ENCODE peak calls at places on chromosome 12, in ten cellular contexts. J is stimulated activated CD4-positive, alpha-beta T cell treated with anti-CD3 and anti-CD28 coated beads, Interleukin-1b, Interleukin-23, amount 100 ng/mL, for 48 hours; D is heart right ventricle; R is M059J; I is NCI-H345; V is activated gamma-delta T cell treated with anti-CD3 and anti-CD28 coated beads, Interleukin-2, amount 50 U/mL, for 16 hours; S is nucleus accumbens; M is anterior cingulate cortex; T is HAP-1; Q is sigmoid colon. N is an unnamed sample.

GRCh38 chr12:3988519-3989217 is 115.5 kb upstream of the PARP11 start:
- DNase-seq in D (no peak), M (no peak), T (no peak), I (no peak), V (no peak), Q (no peak), S (no peak), J (peak), R (no peak), N (no peak)

GRCh38 chr12:104498211-104498801 is 41.6 kb downstream of the CHST11 start:
- DNase-seq in V (no peak), Q (no peak), R (peak), I (no peak), M (no peak), D (no peak), J (peak), T (no peak), S (no peak), N (no peak)

GRCh38 chr12:13337786-13338185 is 141.3 kb downstream of the EMP1 start:
- DNase-seq in Q (no peak), R (no peak), T (no peak), I (no peak), J (no peak), S (no peak), M (no peak), D (no peak), V (no peak), N (no peak)

GRCh38 chr12:132524405-132524804 is 34.5 kb downstream of the FBRSL1 start:
- DNase-seq in Q (no peak), J (no peak), R (peak), D (no peak), M (no peak), I (no peak), V (no peak), S (no peak), T (no peak), N (no peak)

GRCh38 chr12:12835378-12836145 is 22.4 kb downstream of the DDX47 start:
- DNase-seq in T (no peak), R (peak), I (no peak), J (no peak), D (no peak), V (no peak), M (no peak), Q (no peak), S (no peak), N (no peak)

GRCh38 chr12:52628111-52628507 is 9.8 kb upstream of the KRT73 start:
- DNase-seq in M (no peak), S (no peak), T (no peak), I (no peak), D (no peak), J (no peak), V (no peak), Q (no peak), R (no peak), N (no peak)

GRCh38 chr12:54370218-54370730 is 6.0 kb upstream of the GPR84 start:
- DNase-seq in J (peak), S (peak), T (no peak), M (peak), Q (peak), V (no peak), D (peak), I (no peak), R (peak), N (peak)

GRCh38 chr12:71746983-71747611 is 7.6 kb upstream of the RAB21 start:
- DNase-seq in D (peak), R (peak), S (no peak), M (peak), I (peak), V (peak), T (peak), J (peak), Q (no peak), N (no peak)

GRCh38 chr12:124484526-124484953 is 82.9 kb downstream of the NCOR2 start:
- DNase-seq in D (no peak), I (no peak), Q (no peak), R (no peak), J (peak), V (no peak), T (no peak), M (no peak), S (no peak), N (no peak)

GRCh38 chr12:119869720-119870119 is 7.4 kb downstream of the CIT start:
- DNase-seq in S (no peak), R (peak), M (no peak), V (no peak), T (no peak), I (no peak), J (no peak), D (no peak), Q (no peak), N (no peak)

GRCh38 chr12:33438025-33438772 is 1.4 kb downstream of the SYT10 start:
- DNase-seq in M (no peak), T (no peak), V (no peak), R (no peak), D (no peak), I (peak), Q (no peak), S (no peak), J (no peak), N (no peak)

GRCh38 chr12:118164798-118165486 is 29.0 kb downstream of the PEBP1 start:
- DNase-seq in Q (no peak), I (no peak), M (peak), J (no peak), R (peak), S (no peak), V (no peak), T (peak), D (no peak), N (no peak)

GRCh38 chr12:108231109-108231905 is 102.2 kb downstream of the WSCD2 start:
- DNase-seq in V (no peak), Q (no peak), R (no peak), I (no peak), D (no peak), S (no peak), M (no peak), T (no peak), J (no peak), N (no peak)

GRCh38 chr12:104658085-104658484 is 201.3 kb downstream of the CHST11 start:
- DNase-seq in Q (no peak), R (no peak), J (no peak), T (no peak), D (no peak), M (no peak), V (no peak), I (no peak), S (no peak), N (no peak)

GRCh38 chr12:108423486-108423885 is 84.4 kb upstream of the CMKLR1 start:
- DNase-seq in I (peak), R (no peak), J (no peak), V (no peak), S (no peak), D (no peak), M (no peak), Q (no peak), T (no peak), N (no peak)

GRCh38 chr12:51904951-51905471 is 2.3 kb upstream of the ACVRL1 start:
- DNase-seq in Q (peak), S (no peak), V (no peak), J (no peak), R (no peak), D (no peak), I (no peak), T (no peak), M (no peak), N (no peak)

GRCh38 chr12:122062832-122063690 is 15.5 kb upstream of the MLXIP start:
- DNase-seq in Q (peak), I (no peak), R (peak), J (no peak), T (no peak), S (no peak), V (no peak), D (peak), M (peak), N (no peak)

GRCh38 chr12:93447555-93448265 is 6.0 kb upstream of the UBE2N start:
- DNase-seq in S (no peak), Q (no peak), J (peak), R (no peak), D (no peak), M (no peak), I (peak), V (no peak), T (no peak), N (no peak)

GRCh38 chr12:119988440-119988787 is 622 bp upstream of the BICDL1 start:
- DNase-seq in I (no peak), M (peak), J (no peak), R (peak), T (no peak), V (no peak), D (no peak), Q (no peak), S (no peak), N (no peak)

GRCh38 chr12:10363922-10364838 is 25.7 kb downstream of the KLRK1 start:
- DNase-seq in T (peak), M (peak), R (peak), J (no peak), V (no peak), S (peak), D (no peak), I (peak), Q (peak), N (peak)

GRCh38 chr12:54201001-54201794 is 12.4 kb upstream of the SMUG1 start:
- DNase-seq in I (peak), D (peak), M (peak), V (peak), R (peak), T (peak), Q (peak), J (peak), S (peak), N (peak)

GRCh38 chr12:21677622-21678277 is 20.1 kb upstream of the LDHB start:
- DNase-seq in D (no peak), Q (no peak), J (no peak), M (no peak), V (no peak), R (peak), S (no peak), T (no peak), I (no peak), N (no peak)

GRCh38 chr12:12333407-12333831 is 16.6 kb downstream of the MANSC1 start:
- DNase-seq in J (no peak), S (no peak), Q (no peak), D (no peak), M (peak), T (no peak), I (peak), V (no peak), R (peak), N (no peak)

GRCh38 chr12:39905152-39905551 is 200.7 kb downstream of the SLC2A13 start:
- DNase-seq in D (peak), M (peak), I (no peak), Q (peak), S (no peak), T (no peak), V (no peak), J (no peak), R (peak), N (peak)

GRCh38 chr12:52417742-52418141 is 11.6 kb upstream of the KRT82 start:
- DNase-seq in D (no peak), Q (no peak), T (no peak), S (no peak), I (peak), M (no peak), R (no peak), J (no peak), V (no peak), N (no peak)

GRCh38 chr12:1579626-1580025 is 14.8 kb downstream of the FBXL14 start:
- DNase-seq in S (no peak), Q (no peak), V (no peak), D (no peak), J (no peak), M (no peak), I (no peak), T (no peak), R (no peak), N (no peak)

GRCh38 chr12:80101126-80101525 is 1.8 kb downstream of the OTOGL start:
- DNase-seq in V (no peak), Q (no peak), S (no peak), J (no peak), R (peak), M (no peak), T (no peak), D (no peak), I (peak), N (no peak)

GRCh38 chr12:95653761-95654546 is 102.7 kb upstream of the USP44 start:
- DNase-seq in R (peak), V (no peak), T (peak), M (no peak), J (no peak), Q (no peak), S (no peak), I (no peak), D (peak), N (no peak)

GRCh38 chr12:20211537-20211936 is 156.8 kb upstream of the PDE3A start:
- DNase-seq in T (no peak), J (no peak), R (no peak), S (no peak), I (no peak), D (no peak), Q (no peak), M (no peak), V (no peak), N (no peak)

GRCh38 chr12:25372002-25372401 is 121.3 kb upstream of the KRAS start:
- DNase-seq in M (no peak), I (no peak), R (no peak), S (no peak), D (no peak), V (no peak), J (no peak), T (no peak), Q (no peak), N (no peak)

GRCh38 chr12:2970744-2971143 is 11.5 kb downstream of the TEAD4 start:
- DNase-seq in R (no peak), M (no peak), V (no peak), J (no peak), D (no peak), S (no peak), I (peak), T (no peak), Q (no peak), N (no peak)

GRCh38 chr12:84131076-84131475 is 781.5 kb downstream of the SLC6A15 start:
- DNase-seq in D (no peak), Q (no peak), R (no peak), J (no peak), V (no peak), M (no peak), T (no peak), I (no peak), S (no peak), N (no peak)

GRCh38 chr12:106663385-106663784 is 80.6 kb downstream of the RFX4 start:
- DNase-seq in R (no peak), V (no peak), M (no peak), J (no peak), D (no peak), T (no peak), I (no peak), S (no peak), Q (no peak), N (no peak)

GRCh38 chr12:100651694-100652093 is 78.2 kb downstream of the GAS2L3 start:
- DNase-seq in V (no peak), I (no peak), T (no peak), R (no peak), D (no peak), M (no peak), J (no peak), Q (no peak), S (no peak), N (no peak)

GRCh38 chr12:106680280-106680679 is 94.2 kb upstream of the RIC8B start:
- DNase-seq in S (no peak), M (no peak), D (no peak), R (no peak), Q (no peak), V (no peak), I (no peak), J (no peak), T (no peak), N (no peak)

GRCh38 chr12:83945871-83946270 is 966.7 kb downstream of the SLC6A15 start:
- DNase-seq in S (no peak), I (no peak), R (no peak), D (no peak), V (no peak), M (no peak), J (no peak), T (no peak), Q (no peak), N (no peak)

GRCh38 chr12:122837306-122838265 is 2.3 kb downstream of the HIP1R start:
- DNase-seq in S (no peak), D (no peak), J (no peak), Q (no peak), M (no peak), T (peak), R (no peak), I (peak), V (no peak), N (no peak)

GRCh38 chr12:50039151-50039835 is 14.0 kb upstream of the RACGAP1 start:
- DNase-seq in I (peak), R (peak), M (peak), T (peak), V (peak), J (peak), D (peak), Q (peak), S (peak), N (no peak)

GRCh38 chr12:111687255-111687654 is 1.4 kb downstream of the ACAD10 start:
- DNase-seq in S (no peak), M (no peak), T (no peak), V (no peak), J (no peak), Q (no peak), D (no peak), I (no peak), R (peak), N (no peak)

N was measured in amygdala.